ENCODE peak calls at places on chromosomes 4 and X, in seven cellular contexts. N is K562, L is mammary epithelial cell, M is hepatocyte, S is DND-41, E is HepG2, K is GM23248. G is an unnamed sample.

GRCh38 chr4:39323836-39324235 is 42.3 kb downstream of the RFC1 start:
- DNase-seq in M (no peak), E (no peak), L (no peak), S (no peak), K (peak; percentile 7), N (no peak), G (no peak)

GRCh38 chr4:138053601-138054322 is 188.4 kb downstream of the SLC7A11 start:
- DNase-seq in K (peak; percentile 95), S (no peak), L (peak; percentile 85), N (peak; percentile 11), M (peak; percentile 78), E (no peak), G (peak; percentile 92)

GRCh38 chr4:168605411-168605810 is 108.6 kb downstream of the PALLD start:
- DNase-seq in N (no peak), L (peak; percentile 70), E (no peak), K (peak; percentile 81), M (no peak), S (no peak), G (peak; percentile 91)

GRCh38 chr4:176735300-176735699 is 57.4 kb downstream of the VEGFC start:
- DNase-seq in S (no peak), L (peak; percentile 22), K (peak; percentile 68), E (no peak), N (no peak), M (no peak), G (peak; percentile 53)

GRCh38 chr4:143586080-143586479 is 72.6 kb downstream of the SMARCA5 start:
- DNase-seq in N (no peak), E (no peak), M (no peak), S (no peak), K (peak; percentile 74), L (no peak), G (peak; percentile 12)

GRCh38 chr4:9947168-9948062 is 73.9 kb downstream of the SLC2A9 start:
- DNase-seq in S (no peak), N (no peak), K (no peak), L (no peak), E (no peak), M (no peak), G (no peak)

GRCh38 chrX:83934220-83934619 is 73.3 kb downstream of the CYLC1 start:
- DNase-seq in S (no peak), M (no peak), K (peak; percentile 0), N (no peak), E (no peak), L (no peak), G (no peak)

GRCh38 chr4:54566608-54567007 is 91.1 kb upstream of the KIT start:
- DNase-seq in S (peak; percentile 10), L (no peak), M (no peak), K (no peak), N (no peak), E (no peak), G (no peak)

GRCh38 chr4:153205757-153206156 is 1.5 kb downstream of the TRIM2 start:
- DNase-seq in K (peak; percentile 39), S (no peak), L (peak; percentile 46), E (no peak), N (peak; percentile 11), M (peak; percentile 92), G (peak; percentile 46)

GRCh38 chr4:112031712-112032328 is 113.4 kb upstream of the FAM241A start:
- DNase-seq in S (no peak), E (peak; percentile 25), M (peak; percentile 80), L (peak; percentile 31), N (peak; percentile 58), K (peak; percentile 86), G (peak; percentile 31)

GRCh38 chr4:15233626-15234025 is 194.2 kb upstream of the C1QTNF7 start:
- DNase-seq in M (no peak), K (no peak), E (no peak), S (peak; percentile 35), L (no peak), N (no peak), G (peak; percentile 12)

GRCh38 chr4:184011810-184012209 is 106.7 kb downstream of the STOX2 start:
- DNase-seq in E (no peak), S (no peak), M (no peak), K (no peak), L (no peak), N (no peak), G (no peak)

GRCh38 chrX:149398027-149398426 is 107.1 kb downstream of the IDS start:
- DNase-seq in K (no peak), E (no peak), N (no peak), L (no peak), S (no peak), M (no peak), G (no peak)

GRCh38 chr4:8366601-8367000 is 73.9 kb downstream of the ACOX3 start:
- DNase-seq in S (no peak), E (no peak), K (no peak), L (no peak), M (no peak), N (no peak), G (no peak)

GRCh38 chr4:2064276-2064991 is 5.3 kb downstream of the NAT8L start:
- DNase-seq in K (no peak), E (no peak), L (no peak), M (no peak), N (peak; percentile 62), S (no peak), G (no peak)

GRCh38 chr4:2066571-2067445 is 7.7 kb downstream of the NAT8L start:
- DNase-seq in E (no peak), S (no peak), M (no peak), L (no peak), K (no peak), N (no peak), G (no peak)

GRCh38 chr4:2065106-2065930 is 6.2 kb downstream of the NAT8L start:
- DNase-seq in M (no peak), E (no peak), K (no peak), S (no peak), L (no peak), N (no peak), G (no peak)

GRCh38 chr4:2067446-2068197 is 8.5 kb downstream of the NAT8L start:
- DNase-seq in S (no peak), K (no peak), E (no peak), M (no peak), N (no peak), L (no peak), G (no peak)

GRCh38 chr4:2066011-2066551 is 7.0 kb downstream of the NAT8L start:
- DNase-seq in N (no peak), M (no peak), S (no peak), E (no peak), L (no peak), K (no peak), G (no peak)
- H4K20me1 ChIP-seq in N (no peaks in the 10 kb centered on the region), M (no peaks in the 10 kb centered on the region), S (no peaks in the 10 kb centered on the region), E (no peaks in the 10 kb centered on the region), L (no peaks in the 10 kb centered on the region), K (no peaks in the 10 kb centered on the region), G (no peaks in the 10 kb centered on the region)

GRCh38 chr4:130530505-130530904 is 1434.6 kb downstream of the C4orf33 start:
- DNase-seq in S (no peak), E (no peak), L (no peak), N (no peak), K (no peak), M (no peak), G (no peak)
- H3K27ac ChIP-seq in S (no peak overlapping the region), E (no peak overlapping the region), L (no peak overlapping the region), N (no peak overlapping the region), K (no peak overlapping the region), M (no peak overlapping the region), G (no peak overlapping the region)

GRCh38 chrX:12139934-12140611 is 1.8 kb downstream of the FRMPD4 start:
- DNase-seq in M (no peak), K (no peak), L (peak; percentile 39), N (no peak), E (no peak), S (no peak), G (no peak)

GRCh38 chrX:12138366-12139313 is at the start of gene FRMPD4:
- DNase-seq in N (no peak), S (no peak), M (peak; percentile 25), K (no peak), L (peak; percentile 43), E (no peak), G (no peak)

GRCh38 chrX:12142661-12143060 is 4.4 kb downstream of the FRMPD4 start:
- DNase-seq in S (no peak), M (no peak), L (no peak), N (no peak), K (no peak), E (no peak), G (no peak)

GRCh38 chrX:12141511-12141910 is 3.2 kb downstream of the FRMPD4 start:
- DNase-seq in E (no peak), N (no peak), L (no peak), S (no peak), M (no peak), K (no peak), G (no peak)

GRCh38 chrX:12137982-12138365 is 299 bp upstream of the FRMPD4 start:
- DNase-seq in S (no peak), K (no peak), M (no peak), E (no peak), N (no peak), L (peak; percentile 14), G (no peak)
- TF ChIP-seq EZH2 in S (no peak), K (no peak), M (no peak), E (no peak), N (no peak), L (no peak), G (peak; percentile 13)

GRCh38 chrX:50594788-50595187 is 124.2 kb upstream of the DGKK start:
- DNase-seq in M (no peak), K (no peak), S (no peak), N (no peak), E (no peak), L (no peak), G (no peak)
- H4K20me1 ChIP-seq in M (no peaks in the 10 kb centered on the region), K (no peaks in the 10 kb centered on the region), S (no peaks in the 10 kb centered on the region), N (no peaks in the 10 kb centered on the region), E (no peaks in the 10 kb centered on the region), L (no peaks in the 10 kb centered on the region), G (no peaks in the 10 kb centered on the region)